ENCODE peak calls at places on chromosomes 2 and 18, in five cellular contexts. One of them, this sample, is unnamed.

GRCh38 chr2:71801969-71802368 is 345.7 kb downstream of the CYP26B1 start:
- DNase-seq in stimulated activated CD4-positive, alpha-beta T cell treated with anti-CD3 and anti-CD28 coated beads, Interleukin-4, amount 100 ng/mL, for 4 hours: no peak
- DNase-seq in KBM-7: peak; percentile 12
- DNase-seq in transverse colon: peak; percentile 30
- DNase-seq in ELR: peak; percentile 57
- DNase-seq in this sample: peak; percentile 70

GRCh38 chr2:157194097-157194688 is 63.3 kb upstream of the GALNT5 start:
- DNase-seq in KBM-7: peak; percentile 50
- DNase-seq in transverse colon: peak; percentile 10
- DNase-seq in ELR: peak; percentile 73
- DNase-seq in stimulated activated CD4-positive, alpha-beta T cell treated with anti-CD3 and anti-CD28 coated beads, Interleukin-4, amount 100 ng/mL, for 4 hours: no peak
- DNase-seq in this sample: peak; percentile 79

GRCh38 chr2:118902279-118903028 is 39.5 kb upstream of the MARCO start:
- DNase-seq in KBM-7: peak; percentile 86
- DNase-seq in ELR: no peak
- DNase-seq in transverse colon: no peak
- DNase-seq in stimulated activated CD4-positive, alpha-beta T cell treated with anti-CD3 and anti-CD28 coated beads, Interleukin-4, amount 100 ng/mL, for 4 hours: no peak
- DNase-seq in this sample: peak; percentile 22

GRCh38 chr2:130376433-130377293 is 20.8 kb downstream of the PTPN18 start:
- DNase-seq in transverse colon: no peak
- DNase-seq in ELR: no peak
- DNase-seq in KBM-7: peak; percentile 37
- DNase-seq in stimulated activated CD4-positive, alpha-beta T cell treated with anti-CD3 and anti-CD28 coated beads, Interleukin-4, amount 100 ng/mL, for 4 hours: no peak
- DNase-seq in this sample: no peak

GRCh38 chr18:4125939-4126250 is 329.2 kb downstream of the DLGAP1 start:
- DNase-seq in ELR: no peak
- DNase-seq in transverse colon: no peak
- DNase-seq in KBM-7: no peak
- DNase-seq in stimulated activated CD4-positive, alpha-beta T cell treated with anti-CD3 and anti-CD28 coated beads, Interleukin-4, amount 100 ng/mL, for 4 hours: no peak
- DNase-seq in this sample: no peak

GRCh38 chr2:180125245-180125962 is 118.3 kb upstream of the CWC22 start:
- DNase-seq in ELR: peak; percentile 97
- DNase-seq in stimulated activated CD4-positive, alpha-beta T cell treated with anti-CD3 and anti-CD28 coated beads, Interleukin-4, amount 100 ng/mL, for 4 hours: peak; percentile 16
- DNase-seq in transverse colon: peak; percentile 57
- DNase-seq in KBM-7: peak; percentile 83
- DNase-seq in this sample: peak; percentile 97

GRCh38 chr2:235445116-235445515 is 48.7 kb upstream of the AGAP1 start:
- DNase-seq in KBM-7: no peak
- DNase-seq in transverse colon: no peak
- DNase-seq in stimulated activated CD4-positive, alpha-beta T cell treated with anti-CD3 and anti-CD28 coated beads, Interleukin-4, amount 100 ng/mL, for 4 hours: no peak
- DNase-seq in ELR: no peak
- DNase-seq in this sample: no peak

GRCh38 chr2:155748126-155748525 is 584.4 kb downstream of the NR4A2 start:
- DNase-seq in KBM-7: no peak
- DNase-seq in ELR: no peak
- DNase-seq in transverse colon: no peak
- DNase-seq in stimulated activated CD4-positive, alpha-beta T cell treated with anti-CD3 and anti-CD28 coated beads, Interleukin-4, amount 100 ng/mL, for 4 hours: no peak
- DNase-seq in this sample: no peak

GRCh38 chr2:64581018-64581417 is 56.9 kb downstream of the AFTPH start:
- DNase-seq in ELR: no peak
- DNase-seq in KBM-7: no peak
- DNase-seq in stimulated activated CD4-positive, alpha-beta T cell treated with anti-CD3 and anti-CD28 coated beads, Interleukin-4, amount 100 ng/mL, for 4 hours: no peak
- DNase-seq in transverse colon: no peak
- DNase-seq in this sample: no peak

GRCh38 chr18:58998421-58999203 is 133.9 kb downstream of the ZNF532 start:
- DNase-seq in stimulated activated CD4-positive, alpha-beta T cell treated with anti-CD3 and anti-CD28 coated beads, Interleukin-4, amount 100 ng/mL, for 4 hours: no peak
- DNase-seq in KBM-7: peak; percentile 30
- DNase-seq in transverse colon: peak; percentile 14
- DNase-seq in ELR: peak; percentile 87
- DNase-seq in this sample: peak; percentile 82

GRCh38 chr2:152432206-152432653 is 97.3 kb downstream of the FMNL2 start:
- DNase-seq in stimulated activated CD4-positive, alpha-beta T cell treated with anti-CD3 and anti-CD28 coated beads, Interleukin-4, amount 100 ng/mL, for 4 hours: no peak
- DNase-seq in transverse colon: no peak
- DNase-seq in KBM-7: peak; percentile 44
- DNase-seq in ELR: peak; percentile 82
- DNase-seq in this sample: peak; percentile 41

GRCh38 chr2:190679813-190680591 is 31.1 kb downstream of the NAB1 start:
- DNase-seq in transverse colon: peak; percentile 73
- DNase-seq in stimulated activated CD4-positive, alpha-beta T cell treated with anti-CD3 and anti-CD28 coated beads, Interleukin-4, amount 100 ng/mL, for 4 hours: peak; percentile 39
- DNase-seq in ELR: peak; percentile 90
- DNase-seq in KBM-7: peak; percentile 41
- DNase-seq in this sample: peak; percentile 41

GRCh38 chr2:149169653-149170052 is 131.2 kb downstream of the LYPD6B start:
- DNase-seq in KBM-7: no peak
- DNase-seq in transverse colon: peak; percentile 46
- DNase-seq in ELR: peak; percentile 42
- DNase-seq in stimulated activated CD4-positive, alpha-beta T cell treated with anti-CD3 and anti-CD28 coated beads, Interleukin-4, amount 100 ng/mL, for 4 hours: no peak
- DNase-seq in this sample: peak; percentile 94

GRCh38 chr2:126900646-126901319 is 2.1 kb downstream of the TEX51 start:
- DNase-seq in ELR: no peak
- DNase-seq in stimulated activated CD4-positive, alpha-beta T cell treated with anti-CD3 and anti-CD28 coated beads, Interleukin-4, amount 100 ng/mL, for 4 hours: no peak
- DNase-seq in transverse colon: no peak
- DNase-seq in KBM-7: no peak
- DNase-seq in this sample: no peak

GRCh38 chr18:26700201-26700600 is 151.8 kb upstream of the KCTD1 start:
- DNase-seq in ELR: no peak
- DNase-seq in transverse colon: no peak
- DNase-seq in KBM-7: no peak
- DNase-seq in stimulated activated CD4-positive, alpha-beta T cell treated with anti-CD3 and anti-CD28 coated beads, Interleukin-4, amount 100 ng/mL, for 4 hours: no peak
- DNase-seq in this sample: no peak

GRCh38 chr2:53787255-53787910 is 539 bp downstream of the ERLEC1 start:
- DNase-seq in KBM-7: peak; percentile 51
- DNase-seq in transverse colon: no peak
- DNase-seq in ELR: peak; percentile 58
- DNase-seq in stimulated activated CD4-positive, alpha-beta T cell treated with anti-CD3 and anti-CD28 coated beads, Interleukin-4, amount 100 ng/mL, for 4 hours: no peak
- DNase-seq in this sample: peak; percentile 36

GRCh38 chr18:49018553-49018943 is 67.8 kb upstream of the SMAD7 start:
- DNase-seq in stimulated activated CD4-positive, alpha-beta T cell treated with anti-CD3 and anti-CD28 coated beads, Interleukin-4, amount 100 ng/mL, for 4 hours: no peak
- DNase-seq in ELR: no peak
- DNase-seq in KBM-7: no peak
- DNase-seq in transverse colon: peak; percentile 7
- DNase-seq in this sample: no peak

GRCh38 chr2:174331731-174332606 is 2.8 kb upstream of the SP9 start:
- DNase-seq in KBM-7: no peak
- DNase-seq in transverse colon: no peak
- DNase-seq in ELR: no peak
- DNase-seq in stimulated activated CD4-positive, alpha-beta T cell treated with anti-CD3 and anti-CD28 coated beads, Interleukin-4, amount 100 ng/mL, for 4 hours: no peak
- DNase-seq in this sample: peak; percentile 23

GRCh38 chr2:220226541-220226940 is 599.1 kb downstream of the SLC4A3 start:
- DNase-seq in transverse colon: no peak
- DNase-seq in stimulated activated CD4-positive, alpha-beta T cell treated with anti-CD3 and anti-CD28 coated beads, Interleukin-4, amount 100 ng/mL, for 4 hours: no peak
- DNase-seq in KBM-7: no peak
- DNase-seq in ELR: no peak
- DNase-seq in this sample: no peak

GRCh38 chr2:75431276-75431675 is 129.5 kb downstream of the EVA1A start:
- DNase-seq in transverse colon: no peak
- DNase-seq in KBM-7: no peak
- DNase-seq in stimulated activated CD4-positive, alpha-beta T cell treated with anti-CD3 and anti-CD28 coated beads, Interleukin-4, amount 100 ng/mL, for 4 hours: no peak
- DNase-seq in ELR: no peak
- DNase-seq in this sample: no peak

GRCh38 chr18:41761329-41762028 is 193.6 kb upstream of the PIK3C3 start:
- DNase-seq in ELR: peak; percentile 96
- DNase-seq in stimulated activated CD4-positive, alpha-beta T cell treated with anti-CD3 and anti-CD28 coated beads, Interleukin-4, amount 100 ng/mL, for 4 hours: no peak
- DNase-seq in KBM-7: no peak
- DNase-seq in transverse colon: no peak
- DNase-seq in this sample: peak; percentile 80

GRCh38 chr2:225599856-225600255 is 200.3 kb downstream of the NYAP2 start:
- DNase-seq in transverse colon: no peak
- DNase-seq in KBM-7: no peak
- DNase-seq in stimulated activated CD4-positive, alpha-beta T cell treated with anti-CD3 and anti-CD28 coated beads, Interleukin-4, amount 100 ng/mL, for 4 hours: no peak
- DNase-seq in ELR: no peak
- DNase-seq in this sample: no peak

GRCh38 chr2:161139098-161139987 is 20.9 kb upstream of the TANK start:
- DNase-seq in transverse colon: no peak
- DNase-seq in KBM-7: no peak
- DNase-seq in ELR: no peak
- DNase-seq in stimulated activated CD4-positive, alpha-beta T cell treated with anti-CD3 and anti-CD28 coated beads, Interleukin-4, amount 100 ng/mL, for 4 hours: no peak
- DNase-seq in this sample: no peak

GRCh38 chr2:105780606-105781005 is 35.9 kb downstream of the NCK2 start:
- DNase-seq in stimulated activated CD4-positive, alpha-beta T cell treated with anti-CD3 and anti-CD28 coated beads, Interleukin-4, amount 100 ng/mL, for 4 hours: no peak
- DNase-seq in ELR: no peak
- DNase-seq in KBM-7: no peak
- DNase-seq in transverse colon: no peak
- DNase-seq in this sample: no peak

GRCh38 chr18:68840554-68841263 is 42.8 kb downstream of the CCDC102B start:
- DNase-seq in transverse colon: no peak
- DNase-seq in KBM-7: peak; percentile 48
- DNase-seq in stimulated activated CD4-positive, alpha-beta T cell treated with anti-CD3 and anti-CD28 coated beads, Interleukin-4, amount 100 ng/mL, for 4 hours: no peak
- DNase-seq in ELR: peak; percentile 94
- DNase-seq in this sample: peak; percentile 86

GRCh38 chr18:5457467-5457957 is 86.3 kb downstream of the EPB41L3 start:
- DNase-seq in transverse colon: no peak
- DNase-seq in KBM-7: no peak
- DNase-seq in stimulated activated CD4-positive, alpha-beta T cell treated with anti-CD3 and anti-CD28 coated beads, Interleukin-4, amount 100 ng/mL, for 4 hours: no peak
- DNase-seq in ELR: no peak
- DNase-seq in this sample: no peak

GRCh38 chr18:26477828-26478466 is 70.4 kb downstream of the KCTD1 start:
- DNase-seq in ELR: peak; percentile 32
- DNase-seq in KBM-7: no peak
- DNase-seq in transverse colon: no peak
- DNase-seq in stimulated activated CD4-positive, alpha-beta T cell treated with anti-CD3 and anti-CD28 coated beads, Interleukin-4, amount 100 ng/mL, for 4 hours: no peak
- DNase-seq in this sample: peak; percentile 76

GRCh38 chr18:13232060-13232917 is 13.7 kb downstream of the LDLRAD4 start:
- DNase-seq in transverse colon: no peak
- DNase-seq in ELR: no peak
- DNase-seq in stimulated activated CD4-positive, alpha-beta T cell treated with anti-CD3 and anti-CD28 coated beads, Interleukin-4, amount 100 ng/mL, for 4 hours: no peak
- DNase-seq in KBM-7: no peak
- DNase-seq in this sample: no peak

GRCh38 chr2:38421274-38422056 is 44.4 kb upstream of the ATL2 start:
- DNase-seq in stimulated activated CD4-positive, alpha-beta T cell treated with anti-CD3 and anti-CD28 coated beads, Interleukin-4, amount 100 ng/mL, for 4 hours: no peak
- DNase-seq in transverse colon: no peak
- DNase-seq in KBM-7: no peak
- DNase-seq in ELR: no peak
- DNase-seq in this sample: no peak

GRCh38 chr2:118102433-118103082 is 14.3 kb downstream of the INSIG2 start:
- DNase-seq in stimulated activated CD4-positive, alpha-beta T cell treated with anti-CD3 and anti-CD28 coated beads, Interleukin-4, amount 100 ng/mL, for 4 hours: no peak
- DNase-seq in transverse colon: no peak
- DNase-seq in ELR: peak; percentile 55
- DNase-seq in KBM-7: no peak
- DNase-seq in this sample: peak; percentile 19

GRCh38 chr2:109260886-109261700 is 132.1 kb downstream of the SH3RF3 start:
- DNase-seq in KBM-7: peak; percentile 5
- DNase-seq in stimulated activated CD4-positive, alpha-beta T cell treated with anti-CD3 and anti-CD28 coated beads, Interleukin-4, amount 100 ng/mL, for 4 hours: no peak
- DNase-seq in transverse colon: peak; percentile 33
- DNase-seq in ELR: peak; percentile 52
- DNase-seq in this sample: peak; percentile 18

This sample was measured in PC-3.